ENCODE peak calls at places on chromosomes 7 and 10, in six cellular contexts. S is HFF-Myc, Z is RKO, R is brain microvascular endothelial cell, O is GM19239, G is GM10248. D is an unnamed sample.

GRCh38 chr10:114575417-114576131 is 82.5 kb downstream of the ABLIM1 start:
- DNase-seq in Z (no peak), R (no peak), S (no peak), G (no peak), O (no peak), D (no peak)

GRCh38 chr7:47253650-47254080 is 328.2 kb downstream of the TNS3 start:
- DNase-seq in O (peak; percentile 10), R (peak; percentile 52), S (no peak), G (peak; percentile 38), Z (peak; percentile 16), D (no peak)

GRCh38 chr7:30143748-30144251 is 9.0 kb downstream of the MTURN start:
- DNase-seq in R (peak; percentile 40), Z (peak; percentile 38), O (no peak), G (no peak), S (no peak), D (no peak)

GRCh38 chr10:126188679-126189200 is 199.5 kb downstream of the ADAM12 start:
- DNase-seq in O (no peak), R (no peak), Z (no peak), G (no peak), S (no peak), D (no peak)

GRCh38 chr10:126090911-126091728 is 194.8 kb downstream of the FANK1 start:
- DNase-seq in O (no peak), G (no peak), R (peak; percentile 92), Z (peak; percentile 82), S (peak; percentile 60), D (no peak)

GRCh38 chr7:693280-693679 is 33.2 kb upstream of the DNAAF5 start:
- DNase-seq in G (no peak), S (no peak), Z (no peak), O (no peak), R (no peak), D (no peak)

GRCh38 chr7:51802698-51803097 is 486.1 kb upstream of the COBL start:
- DNase-seq in G (no peak), Z (no peak), S (no peak), R (no peak), O (no peak), D (no peak)

GRCh38 chr7:156430109-156430508 is 210.5 kb upstream of the RNF32 start:
- DNase-seq in R (no peak), S (no peak), Z (no peak), G (no peak), O (no peak), D (no peak)

GRCh38 chr7:96004598-96004997 is 232.2 kb downstream of the DYNC1I1 start:
- DNase-seq in Z (no peak), S (peak; percentile 47), G (no peak), O (no peak), R (no peak), D (no peak)

GRCh38 chr10:47444047-47444446 is 39.9 kb downstream of the ANXA8 start:
- DNase-seq in R (no peak), Z (no peak), O (no peak), S (no peak), G (no peak), D (no peak)

GRCh38 chr7:3244241-3244814 is 56.7 kb upstream of the SDK1 start:
- DNase-seq in G (no peak), S (peak; percentile 85), Z (peak; percentile 1), O (no peak), R (peak; percentile 80), D (no peak)

GRCh38 chr7:116547347-116547746 is 22.5 kb downstream of the CAV1 start:
- DNase-seq in G (no peak), S (no peak), R (peak; percentile 57), O (no peak), Z (peak; percentile 58), D (no peak)

GRCh38 chr10:79022565-79023488 is 45.9 kb upstream of the ZMIZ1 start:
- DNase-seq in Z (no peak), O (no peak), G (no peak), R (no peak), S (no peak), D (peak; percentile 54)

GRCh38 chr7:157233677-157234076 is 95.0 kb downstream of the UBE3C start:
- DNase-seq in S (no peak), R (peak; percentile 48), Z (no peak), G (no peak), O (no peak), D (no peak)

GRCh38 chr7:36207451-36208291 is 54.6 kb downstream of the EEPD1 start:
- DNase-seq in Z (no peak), O (no peak), S (no peak), G (no peak), R (peak; percentile 70), D (no peak)

GRCh38 chr10:24219963-24220362 is 11.0 kb downstream of the KIAA1217 start:
- DNase-seq in S (no peak), G (no peak), Z (no peak), O (no peak), R (no peak), D (no peak)

GRCh38 chr10:5945561-5946418 is 31.6 kb downstream of the IL15RA start:
- DNase-seq in O (no peak), R (peak; percentile 37), Z (no peak), G (no peak), S (peak; percentile 78), D (no peak)

D was measured in GM12892.